ENCODE peak calls at places on chromosome 4, in four cellular contexts. One of them, this sample, is unnamed.

GRCh38 chr4:52638717-52639116 is 20.4 kb downstream of the USP46 start:
- DNase-seq in breast epithelium: no peak
- DNase-seq in fibroblast of mammary gland: no peak
- DNase-seq in fibroblast of lung: no peak
- DNase-seq in this sample: no peak

GRCh38 chr4:87444741-87445140 is 22.4 kb downstream of the NUDT9 start:
- DNase-seq in breast epithelium: no peak
- DNase-seq in fibroblast of mammary gland: no peak
- DNase-seq in fibroblast of lung: no peak
- DNase-seq in this sample: no peak

GRCh38 chr4:183434264-183435045 is 10.0 kb upstream of the CDKN2AIP start:
- DNase-seq in breast epithelium: no peak
- DNase-seq in fibroblast of mammary gland: no peak
- DNase-seq in fibroblast of lung: no peak
- DNase-seq in this sample: no peak

GRCh38 chr4:124940387-124940786 is 227.9 kb upstream of the ANKRD50 start:
- DNase-seq in breast epithelium: no peak
- DNase-seq in fibroblast of mammary gland: peak; percentile 99
- DNase-seq in fibroblast of lung: peak; percentile 99
- DNase-seq in this sample: peak; percentile 97

GRCh38 chr4:47274931-47275330 is 188.6 kb downstream of the COMMD8 start:
- DNase-seq in breast epithelium: no peak
- DNase-seq in fibroblast of mammary gland: no peak
- DNase-seq in fibroblast of lung: peak; percentile 53
- DNase-seq in this sample: no peak

GRCh38 chr4:28225005-28225404 is 1364.4 kb downstream of the STIM2 start:
- DNase-seq in breast epithelium: no peak
- DNase-seq in fibroblast of mammary gland: peak; percentile 61
- DNase-seq in fibroblast of lung: peak; percentile 27
- DNase-seq in this sample: peak; percentile 68

GRCh38 chr4:167000141-167000852 is 234.0 kb downstream of the SPOCK3 start:
- DNase-seq in breast epithelium: no peak
- DNase-seq in fibroblast of mammary gland: no peak
- DNase-seq in fibroblast of lung: peak; percentile 40
- DNase-seq in this sample: peak; percentile 26

GRCh38 chr4:20412072-20412471 is 160.4 kb downstream of the SLIT2 start:
- DNase-seq in breast epithelium: no peak
- DNase-seq in fibroblast of mammary gland: no peak
- DNase-seq in fibroblast of lung: no peak
- DNase-seq in this sample: no peak

GRCh38 chr4:138673053-138673452 is 342.5 kb upstream of the NOCT start:
- DNase-seq in breast epithelium: no peak
- DNase-seq in fibroblast of mammary gland: no peak
- DNase-seq in fibroblast of lung: peak; percentile 30
- DNase-seq in this sample: peak; percentile 28

GRCh38 chr4:36278789-36279188 is 2.6 kb upstream of the DTHD1 start:
- DNase-seq in breast epithelium: no peak
- DNase-seq in fibroblast of mammary gland: no peak
- DNase-seq in fibroblast of lung: no peak
- DNase-seq in this sample: no peak

GRCh38 chr4:647481-647880 is 22.1 kb downstream of the PDE6B start:
- DNase-seq in breast epithelium: no peak
- DNase-seq in fibroblast of mammary gland: no peak
- DNase-seq in fibroblast of lung: no peak
- DNase-seq in this sample: no peak

GRCh38 chr4:182968917-182969650 is 51.9 kb upstream of the DCTD start:
- DNase-seq in breast epithelium: no peak
- DNase-seq in fibroblast of mammary gland: no peak
- DNase-seq in fibroblast of lung: no peak
- DNase-seq in this sample: no peak

GRCh38 chr4:88962430-88962829 is 94.6 kb downstream of the FAM13A start:
- DNase-seq in breast epithelium: no peak
- DNase-seq in fibroblast of mammary gland: peak; percentile 24
- DNase-seq in fibroblast of lung: no peak
- DNase-seq in this sample: no peak

GRCh38 chr4:54215379-54216072 is 13.6 kb upstream of the PDGFRA start:
- DNase-seq in breast epithelium: no peak
- DNase-seq in fibroblast of mammary gland: peak; percentile 19
- DNase-seq in fibroblast of lung: no peak
- DNase-seq in this sample: no peak

GRCh38 chr4:25915359-25915716 is 1.3 kb downstream of the SMIM20 start:
- DNase-seq in breast epithelium: no peak
- DNase-seq in fibroblast of mammary gland: peak; percentile 86
- DNase-seq in fibroblast of lung: peak; percentile 14
- DNase-seq in this sample: no peak

GRCh38 chr4:182454440-182455013 is 211.3 kb downstream of the TENM3 start:
- DNase-seq in breast epithelium: no peak
- DNase-seq in fibroblast of mammary gland: peak; percentile 52
- DNase-seq in fibroblast of lung: peak; percentile 38
- DNase-seq in this sample: peak; percentile 12

GRCh38 chr4:22556411-22556969 is 40.6 kb upstream of the ADGRA3 start:
- DNase-seq in breast epithelium: no peak
- DNase-seq in fibroblast of mammary gland: no peak
- DNase-seq in fibroblast of lung: no peak
- DNase-seq in this sample: no peak

GRCh38 chr4:19944806-19945205 is 306.9 kb upstream of the SLIT2 start:
- DNase-seq in breast epithelium: no peak
- DNase-seq in fibroblast of mammary gland: no peak
- DNase-seq in fibroblast of lung: no peak
- DNase-seq in this sample: no peak

GRCh38 chr4:186749611-186750281 is 26.1 kb upstream of the FAT1 start:
- DNase-seq in breast epithelium: no peak
- DNase-seq in fibroblast of mammary gland: no peak
- DNase-seq in fibroblast of lung: no peak
- DNase-seq in this sample: no peak

GRCh38 chr4:11503166-11503565 is 74.5 kb upstream of the HS3ST1 start:
- DNase-seq in breast epithelium: peak; percentile 20
- DNase-seq in fibroblast of mammary gland: no peak
- DNase-seq in fibroblast of lung: no peak
- DNase-seq in this sample: no peak

GRCh38 chr4:34258176-34258575 is 1986.1 kb downstream of the ARAP2 start:
- DNase-seq in breast epithelium: no peak
- DNase-seq in fibroblast of mammary gland: peak; percentile 60
- DNase-seq in fibroblast of lung: peak; percentile 1
- DNase-seq in this sample: no peak

GRCh38 chr4:77232653-77233052 is 75.6 kb downstream of the CCNG2 start:
- DNase-seq in breast epithelium: no peak
- DNase-seq in fibroblast of mammary gland: peak; percentile 33
- DNase-seq in fibroblast of lung: peak; percentile 64
- DNase-seq in this sample: peak; percentile 55

GRCh38 chr4:23931489-23931830 is 41.6 kb upstream of the PPARGC1A start:
- DNase-seq in breast epithelium: no peak
- DNase-seq in fibroblast of mammary gland: no peak
- DNase-seq in fibroblast of lung: no peak
- DNase-seq in this sample: no peak

GRCh38 chr4:150229538-150229937 is 151.3 kb downstream of the DCLK2 start:
- DNase-seq in breast epithelium: no peak
- DNase-seq in fibroblast of mammary gland: peak; percentile 86
- DNase-seq in fibroblast of lung: peak; percentile 90
- DNase-seq in this sample: peak; percentile 41

GRCh38 chr4:7197910-7198309 is 5.6 kb downstream of the SORCS2 start:
- DNase-seq in breast epithelium: no peak
- DNase-seq in fibroblast of mammary gland: no peak
- DNase-seq in fibroblast of lung: no peak
- DNase-seq in this sample: no peak

This sample was measured in amniotic epithelial cell.